ENCODE peak calls at places on chromosomes 7 and 10, in nine cellular contexts. I, L, O, D, P, S, Z, C and U are unnamed samples.
A peak's percentile ranks its signal among the peaks of the same experiment; 100 is the strongest.

GRCh38 chr7:54764861-54765260 is 5.8 kb upstream of the SEC61G start:
- DNase-seq in I (no peak), L (no peak), O (no peak), D (no peak), P (no peak), S (no peak), Z (no peak), C (no peak), U (no peak)

GRCh38 chr10:70743879-70744278 is 41.3 kb downstream of the TBATA start:
- DNase-seq in I (no peak), L (no peak), O (peak; percentile 57), D (no peak), P (no peak), S (no peak), Z (no peak), C (peak; percentile 44), U (no peak)

GRCh38 chr10:4514445-4515108 is 311.4 kb upstream of the AKR1E2 start:
- DNase-seq in I (peak; percentile 38), L (no peak), O (peak; percentile 72), D (peak; percentile 42), P (peak; percentile 69), S (peak; percentile 32), Z (no peak), C (peak; percentile 59), U (peak; percentile 50)

GRCh38 chr10:6292741-6293151 is 90.0 kb downstream of the PFKFB3 start:
- DNase-seq in I (no peak), L (no peak), O (no peak), D (peak; percentile 31), P (no peak), S (no peak), Z (no peak), C (no peak), U (no peak)

GRCh38 chr7:88095-88926 is 104.1 kb upstream of the FAM20C start:
- DNase-seq in I (no peak), L (no peak), O (no peak), D (no peak), P (peak; percentile 13), S (no peak), Z (no peak), C (no peak), U (no peak)

GRCh38 chr10:94465684-94466083 is 63.3 kb downstream of the TBC1D12 start:
- DNase-seq in I (no peak), L (no peak), O (no peak), D (no peak), P (no peak), S (no peak), Z (no peak), C (no peak), U (no peak)

GRCh38 chr10:15182541-15183207 is 14.2 kb upstream of the NMT2 start:
- DNase-seq in I (no peak), L (no peak), O (no peak), D (peak; percentile 82), P (no peak), S (no peak), Z (no peak), C (no peak), U (no peak)

GRCh38 chr7:51321961-51322515 is 5.4 kb upstream of the COBL start:
- DNase-seq in I (no peak), L (no peak), O (no peak), D (no peak), P (no peak), S (no peak), Z (no peak), C (no peak), U (no peak)

GRCh38 chr10:18665815-18666558 is 6.8 kb downstream of the ARL5B start:
- DNase-seq in I (no peak), L (no peak), O (no peak), D (no peak), P (no peak), S (no peak), Z (no peak), C (no peak), U (no peak)

GRCh38 chr10:71569775-71570588 is 149.6 kb downstream of the C10orf105 start:
- DNase-seq in I (peak; percentile 81), L (peak; percentile 71), O (no peak), D (peak; percentile 54), P (peak; percentile 74), S (peak; percentile 87), Z (peak; percentile 77), C (peak; percentile 74), U (peak; percentile 87)

GRCh38 chr10:50855461-50855860 is 30.0 kb downstream of the A1CF start:
- DNase-seq in I (no peak), L (no peak), O (no peak), D (no peak), P (no peak), S (no peak), Z (no peak), C (no peak), U (no peak)

GRCh38 chr7:41336981-41337380 is 365.9 kb downstream of the INHBA start:
- DNase-seq in I (no peak), L (no peak), O (no peak), D (no peak), P (no peak), S (no peak), Z (no peak), C (no peak), U (no peak)

GRCh38 chr7:159205833-159206232 is 61.2 kb upstream of the VIPR2 start:
- DNase-seq in I (no peak), L (no peak), O (no peak), D (no peak), P (no peak), S (no peak), Z (no peak), C (no peak), U (no peak)

GRCh38 chr7:76354516-76354915 is 4.3 kb downstream of the YWHAG start:
- DNase-seq in I (no peak), L (no peak), O (no peak), D (peak; percentile 63), P (no peak), S (no peak), Z (no peak), C (no peak), U (peak; percentile 86)

GRCh38 chr10:24370877-24371276 is 161.9 kb downstream of the KIAA1217 start:
- DNase-seq in I (no peak), L (no peak), O (no peak), D (no peak), P (no peak), S (no peak), Z (no peak), C (no peak), U (no peak)

DNA sequence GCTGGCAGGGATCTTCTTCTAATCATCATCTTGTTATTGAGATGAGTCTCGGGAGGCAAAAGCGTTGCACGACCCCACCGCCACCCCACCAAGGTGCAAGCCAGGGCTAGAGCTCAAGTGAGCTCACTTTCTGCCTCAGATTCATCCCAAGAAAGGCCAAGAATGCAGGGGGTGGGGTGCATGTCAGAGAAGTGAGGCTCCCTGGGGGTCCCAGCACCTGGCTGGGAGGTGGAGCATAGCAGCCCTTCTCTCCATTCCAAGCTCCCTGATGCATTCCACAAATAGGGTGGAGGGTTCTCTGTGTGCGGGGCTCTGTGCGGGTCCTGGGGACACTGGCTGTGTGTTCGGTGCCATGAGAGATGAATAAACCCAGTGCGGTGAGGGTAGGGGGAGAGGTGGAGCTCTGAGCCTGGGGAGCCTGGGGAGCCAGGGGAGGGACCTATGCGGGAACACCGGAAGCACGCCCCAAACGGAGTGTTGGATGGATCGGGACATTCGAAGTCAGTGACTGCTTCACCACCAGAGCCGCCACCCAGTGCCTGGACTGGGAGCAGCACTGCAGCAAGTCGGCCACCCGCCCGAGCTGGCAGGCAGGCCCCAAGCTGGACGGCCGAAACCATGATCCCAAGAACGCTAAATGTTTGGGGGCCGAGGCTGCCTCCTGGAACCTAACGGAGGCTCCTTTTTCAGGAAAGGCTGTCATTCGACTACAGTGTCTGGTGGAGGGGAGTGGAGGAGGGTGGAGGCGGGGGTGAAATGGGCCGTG is 17.9 kb upstream of the HMX3 start:
- DNase-seq in I (no peak), L (no peak), O (no peak), D (no peak), P (no peak), S (no peak), Z (no peak), C (no peak), U (peak; percentile 34)
- H3K4me1 ChIP-seq in I (no peaks in the 10 kb centered on the region), L (no peaks in the 10 kb centered on the region), O (no peaks in the 10 kb centered on the region), D (no peaks in the 10 kb centered on the region), P (no peaks in the 10 kb centered on the region), S (no peaks in the 10 kb centered on the region), Z (no peaks in the 10 kb centered on the region), C (no peaks in the 10 kb centered on the region), U (no peaks in the 10 kb centered on the region)

GRCh38 chr10:42899036-42899435 is 116.4 kb downstream of the BMS1 start:
- DNase-seq in I (no peak), L (no peak), O (no peak), D (no peak), P (no peak), S (no peak), Z (no peak), C (no peak), U (no peak)
- H3K9me3 ChIP-seq in I (no peaks in the 10 kb centered on the region), L (peaks cover 2% of the 10 kb centered on the region), O (peaks cover 4% of the 10 kb centered on the region), D (no peaks in the 10 kb centered on the region), P (no peaks in the 10 kb centered on the region), S (peaks cover 9% of the 10 kb centered on the region), Z (no peaks in the 10 kb centered on the region), C (peaks cover 25% of the 10 kb centered on the region), U (no peaks in the 10 kb centered on the region)

GRCh38 chr7:57220746-57221145 is 88.5 kb upstream of the ZNF479 start:
- DNase-seq in I (no peak), L (no peak), O (no peak), D (no peak), P (no peak), S (no peak), Z (no peak), C (no peak), U (no peak)

GRCh38 chr7:57215423-57215822 is 83.2 kb upstream of the ZNF479 start:
- DNase-seq in I (no peak), L (no peak), O (peak; percentile 39), D (no peak), P (no peak), S (no peak), Z (no peak), C (no peak), U (no peak)

GRCh38 chr7:57211428-57212100 is 79.3 kb upstream of the ZNF479 start:
- DNase-seq in I (no peak), L (no peak), O (peak; percentile 33), D (no peak), P (no peak), S (no peak), Z (no peak), C (no peak), U (no peak)

GRCh38 chr7:57218196-57218716 is 86.0 kb upstream of the ZNF479 start:
- DNase-seq in I (no peak), L (no peak), O (no peak), D (no peak), P (no peak), S (no peak), Z (no peak), C (no peak), U (no peak)

DNA sequence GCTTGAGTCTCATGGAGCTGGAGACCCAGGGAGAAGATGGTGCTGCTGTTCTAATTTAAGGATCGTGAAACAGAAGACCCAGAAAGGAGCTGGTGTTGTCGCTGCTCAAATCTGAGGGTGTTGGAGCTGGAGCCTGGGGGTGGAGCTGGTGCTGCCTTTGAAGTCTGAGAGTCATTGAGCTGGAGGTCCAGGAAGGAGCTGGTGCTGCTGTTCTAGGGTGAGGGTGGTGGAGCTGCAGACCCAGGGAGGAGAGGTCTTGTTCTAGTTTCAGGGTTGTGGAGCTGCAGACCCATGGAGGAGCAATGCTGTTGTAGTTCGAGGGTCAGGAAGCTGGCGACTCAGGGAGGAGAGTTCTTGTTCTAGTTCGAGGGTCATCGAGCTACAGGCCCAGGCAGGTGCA is 84.1 kb upstream of the ZNF479 start:
- DNase-seq in I (no peak), L (no peak), O (peak; percentile 33), D (no peak), P (no peak), S (no peak), Z (peak; percentile 29), C (no peak), U (no peak)
- H3K4me1 ChIP-seq in I (no peaks in the 10 kb centered on the region), L (no peaks in the 10 kb centered on the region), O (no peaks in the 10 kb centered on the region), D (no peaks in the 10 kb centered on the region), P (no peaks in the 10 kb centered on the region), S (no peaks in the 10 kb centered on the region), Z (no peaks in the 10 kb centered on the region), C (no peaks in the 10 kb centered on the region), U (no peaks in the 10 kb centered on the region)

GRCh38 chr10:37801557-37801956 is 55.9 kb downstream of the ZNF248 start:
- DNase-seq in I (no peak), L (no peak), O (no peak), D (no peak), P (no peak), S (no peak), Z (no peak), C (no peak), U (no peak)
- H3K9me3 ChIP-seq in I (peaks cover 8% of the 10 kb centered on the region), L (no peaks in the 10 kb centered on the region), O (no peaks in the 10 kb centered on the region), D (peaks cover 3% of the 10 kb centered on the region), P (no peaks in the 10 kb centered on the region), S (peaks cover 2% of the 10 kb centered on the region), Z (no peaks in the 10 kb centered on the region), C (no peaks in the 10 kb centered on the region), U (no peaks in the 10 kb centered on the region)